ENCODE peak calls at places on chromosome 7, in four cellular contexts. N is CD8-positive, alpha-beta T cell; S is heart right ventricle; E is K562. T is an unnamed sample.

GRCh38 chr7:88599528-88599927 is 160.0 kb upstream of the ZNF804B start:
- DNase-seq in N (no peak), S (no peak), E (no peak), T (no peak)

GRCh38 chr7:16615234-16615633 is 30.3 kb downstream of the ANKMY2 start:
- DNase-seq in N (no peak), S (no peak), E (no peak), T (no peak)

GRCh38 chr7:69932034-69932628 is 333.9 kb downstream of the AUTS2 start:
- DNase-seq in N (no peak), S (peak), E (no peak), T (peak)

GRCh38 chr7:130899071-130899451 is 165.1 kb upstream of the KLF14 start:
- DNase-seq in N (no peak), S (no peak), E (no peak), T (no peak)

GRCh38 chr7:294440-295154 is 4.6 kb downstream of the FOXL3 start:
- DNase-seq in N (no peak), S (no peak), E (no peak), T (no peak)

GRCh38 chr7:155356323-155357105 is 58.8 kb downstream of the INSIG1 start:
- DNase-seq in N (no peak), S (no peak), E (peak), T (peak)

GRCh38 chr7:80841566-80842478 is 77.0 kb downstream of the SEMA3C start:
- DNase-seq in N (no peak), S (no peak), E (no peak), T (no peak)

GRCh38 chr7:104973909-104974415 is 40.0 kb upstream of the KMT2E start:
- DNase-seq in N (no peak), S (no peak), E (no peak), T (no peak)

GRCh38 chr7:96400001-96400400 is 78.1 kb upstream of the SLC25A13 start:
- DNase-seq in N (no peak), S (no peak), E (no peak), T (no peak)

GRCh38 chr7:151742713-151743480 is 134.0 kb downstream of the PRKAG2 start:
- DNase-seq in N (no peak), S (no peak), E (no peak), T (no peak)

GRCh38 chr7:46032936-46033335 is 111.9 kb upstream of the IGFBP3 start:
- DNase-seq in N (no peak), S (no peak), E (no peak), T (no peak)

GRCh38 chr7:29494350-29494749 is 69.3 kb upstream of the PRR15 start:
- DNase-seq in N (no peak), S (no peak), E (no peak), T (no peak)

GRCh38 chr7:91692800-91693199 is 187.7 kb downstream of the MTERF1 start:
- DNase-seq in N (no peak), S (no peak), E (no peak), T (no peak)

GRCh38 chr7:140003913-140004382 is 58.8 kb downstream of the PARP12 start:
- DNase-seq in N (peak), S (no peak), E (peak), T (peak)

DNA sequence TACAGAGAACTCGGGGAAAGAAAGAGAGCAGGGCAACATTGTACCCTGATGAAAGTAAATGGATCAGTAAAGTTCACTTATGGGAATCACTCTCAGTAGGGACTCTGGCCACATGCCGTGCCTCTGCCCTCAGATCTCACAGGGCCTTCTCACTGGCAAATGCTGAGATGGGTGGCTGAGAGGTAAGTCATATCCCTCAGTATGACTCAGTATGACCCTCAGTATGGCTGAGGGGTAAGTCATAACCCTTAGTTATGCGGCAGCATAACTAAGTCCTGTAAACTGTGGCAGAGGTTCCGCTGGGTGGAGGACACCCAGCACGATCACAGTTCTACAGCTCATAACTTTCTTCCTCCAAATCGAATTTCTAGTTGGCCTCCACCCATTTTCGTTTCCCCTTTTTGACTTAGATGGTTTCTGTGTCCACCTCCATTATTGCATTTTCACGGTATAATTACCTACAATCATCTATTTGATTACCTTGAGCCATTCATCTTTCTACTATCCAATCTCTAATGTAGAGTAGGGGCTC is 26.5 kb upstream of the WNT16 start:
- DNase-seq in N (no peak), S (no peak), E (no peak), T (no peak)
- H3K4me3 ChIP-seq in N (no peak), S (no peak), E (no peak), T (no peak)

GRCh38 chr7:125567686-125568085 is 638.1 kb upstream of the POT1 start:
- DNase-seq in N (no peak), S (no peak), E (no peak), T (no peak)

GRCh38 chr7:125568799-125569198 is 639.2 kb upstream of the POT1 start:
- DNase-seq in N (no peak), S (no peak), E (no peak), T (no peak)

GRCh38 chr7:125572414-125572813 is 642.8 kb upstream of the POT1 start:
- DNase-seq in N (no peak), S (no peak), E (no peak), T (no peak)

DNA sequence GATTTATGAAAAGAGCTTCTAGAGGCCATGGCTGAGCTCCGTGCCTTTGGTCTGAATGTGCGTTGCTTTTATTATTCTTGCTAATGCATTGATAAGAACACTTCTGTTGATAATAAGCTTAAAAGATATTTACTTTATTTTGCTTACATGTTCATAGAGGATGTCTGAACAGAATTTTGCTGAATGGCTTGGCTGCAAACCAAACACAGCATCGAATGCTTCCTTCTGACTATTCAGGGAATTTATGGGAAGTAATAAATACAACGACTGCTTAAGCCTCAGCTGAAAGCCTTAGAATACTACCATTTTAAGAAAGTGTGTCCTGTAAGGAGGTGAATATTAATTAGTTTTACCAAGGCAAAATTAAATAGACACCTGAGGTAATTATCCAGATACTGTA is 643.5 kb upstream of the POT1 start:
- DNase-seq in N (no peak), S (no peak), E (no peak), T (no peak)
- H3K4me3 ChIP-seq in N (no peak), S (no peak), E (no peak), T (no peak)

GRCh38 chr7:21547511-21547910 is 4.7 kb downstream of the DNAH11 start:
- DNase-seq in N (no peak), S (no peak), E (no peak), T (no peak)

GRCh38 chr7:21543528-21544302 is 876 bp downstream of the DNAH11 start:
- DNase-seq in N (no peak), S (no peak), E (no peak), T (no peak)

GRCh38 chr7:21548491-21548890 is 5.7 kb downstream of the DNAH11 start:
- DNase-seq in N (no peak), S (no peak), E (no peak), T (no peak)

GRCh38 chr7:21542891-21543527 is at the start of gene DNAH11:
- DNase-seq in N (no peak), S (peak), E (peak), T (peak)

DNA sequence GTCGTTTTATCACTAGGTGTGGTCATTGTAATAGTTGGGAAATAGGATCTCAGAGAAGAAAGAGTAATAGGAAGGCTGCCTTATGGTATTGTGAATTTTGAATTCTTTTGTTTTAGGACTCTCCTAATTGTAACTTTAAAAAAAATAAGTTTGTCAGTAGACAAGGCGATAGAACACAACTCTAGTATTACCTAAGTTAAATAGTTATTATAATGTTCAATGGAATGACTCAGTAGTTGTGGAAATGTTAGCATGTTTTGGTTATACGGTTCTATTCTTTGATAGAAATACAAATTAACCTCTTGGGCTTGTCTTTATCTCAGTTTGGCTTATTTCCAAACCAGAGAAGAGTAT is 1.4 kb downstream of the DNAH11 start:
- DNase-seq in N (no peak), S (no peak), E (no peak), T (no peak)
- H3K4me3 ChIP-seq in N (no peak), S (no peak), E (no peak), T (no peak)

GRCh38 chr7:36395171-36395894 is 5.7 kb downstream of the ANLN start:
- DNase-seq in N (no peak), S (no peak), E (no peak), T (no peak)
- H3K4me3 ChIP-seq in N (no peak), S (no peak), E (no peak), T (no peak)

DNA sequence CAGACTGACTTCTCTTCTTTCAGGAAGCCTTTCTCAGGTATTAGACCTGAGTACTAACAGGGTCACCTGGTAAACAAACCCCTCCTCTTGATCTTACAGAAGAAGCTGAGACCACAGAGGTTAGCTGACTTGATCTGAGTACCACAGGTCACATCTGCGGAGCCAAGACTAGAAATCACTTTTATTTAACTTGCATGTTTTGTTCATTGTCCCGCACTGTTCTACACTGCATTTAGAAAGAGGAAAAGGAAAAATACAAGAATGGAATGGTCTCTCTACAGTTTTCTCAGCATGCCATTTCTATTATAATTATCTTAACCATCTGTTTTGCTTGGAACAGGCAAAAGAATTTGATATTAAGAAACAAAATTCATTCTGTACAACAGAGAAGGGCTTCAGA is 245.6 kb upstream of the ETV1 start:
- DNase-seq in N (no peak), S (no peak), E (no peak), T (no peak)
- H3K4me3 ChIP-seq in N (no peak), S (no peak), E (no peak), T (no peak)

DNA sequence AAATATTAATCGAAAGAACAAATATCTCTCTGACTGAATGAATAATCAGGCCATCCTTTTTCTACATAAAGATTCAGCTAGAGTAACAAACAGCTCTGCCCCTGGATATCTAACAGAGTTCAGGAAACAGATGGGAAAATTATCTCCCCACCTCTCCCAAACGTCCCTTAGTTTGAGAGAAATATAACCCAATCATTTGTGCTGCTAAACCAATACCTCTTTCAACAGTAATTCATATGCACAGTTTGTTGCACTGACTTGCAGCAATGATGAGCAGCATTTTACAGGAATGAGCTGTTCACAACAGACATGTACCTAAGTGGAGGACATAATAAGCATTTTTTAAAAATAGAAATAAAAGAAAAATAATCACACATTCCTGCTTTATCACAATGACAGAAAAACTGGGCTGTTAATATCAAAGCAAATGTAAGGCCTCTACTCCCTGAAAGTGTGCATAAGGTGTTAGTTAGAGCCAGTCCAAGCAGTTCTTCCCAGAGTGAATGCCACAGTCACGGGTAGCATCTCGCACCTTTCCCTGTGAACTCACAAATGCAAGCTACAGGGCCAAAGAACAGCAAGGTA is 2.3 kb downstream of the CREB3L2 start:
- DNase-seq in N (no peak), S (no peak), E (no peak), T (no peak)
- H3K4me3 ChIP-seq in N (no peak), S (peak), E (peak), T (no peak)